ENCODE peak calls at places on chromosome 21, in nine cellular contexts. B is transverse colon; A is tibial artery; U is left ventricle myocardium inferior; E is effector memory CD4-positive, alpha-beta T cell; Z is neural progenitor cell; N is CD8-positive, alpha-beta T cell; L is GM23338; J is dorsolateral prefrontal cortex. R is an unnamed sample.

GRCh38 chr21:46322351-46323226 is 1.1 kb downstream of the C21orf58 start:
- DNase-seq in N (no peak), B (no peak), E (no peak), A (no peak), Z (peak; percentile 47), U (no peak), L (peak; percentile 45), J (no peak), R (no peak)

GRCh38 chr21:28487455-28488070 is 505.1 kb downstream of the LTN1 start:
- DNase-seq in Z (no peak), J (no peak), L (no peak), A (no peak), B (no peak), U (no peak), N (no peak), E (no peak), R (no peak)

GRCh38 chr21:42733037-42733632 is 79.7 kb downstream of the PDE9A start:
- DNase-seq in L (peak; percentile 28), B (peak; percentile 11), U (no peak), J (no peak), N (no peak), E (no peak), Z (no peak), A (no peak), R (no peak)

GRCh38 chr21:20627594-20627993 is 370.6 kb upstream of the NCAM2 start:
- DNase-seq in Z (no peak), E (no peak), L (peak; percentile 62), A (no peak), U (no peak), N (no peak), J (no peak), B (no peak), R (no peak)

GRCh38 chr21:19076031-19076430 is 672.4 kb upstream of the TMPRSS15 start:
- DNase-seq in J (no peak), N (no peak), E (no peak), Z (no peak), A (no peak), U (no peak), B (no peak), L (peak; percentile 63), R (no peak)

GRCh38 chr21:29078884-29079765 is 5.7 kb upstream of the CCT8 start:
- DNase-seq in J (no peak), N (peak; percentile 21), Z (no peak), B (no peak), L (no peak), E (no peak), A (no peak), U (no peak), R (no peak)

GRCh38 chr21:17607684-17608083 is 5.0 kb downstream of the BTG3 start:
- DNase-seq in J (no peak), N (no peak), B (no peak), E (no peak), U (no peak), A (no peak), Z (no peak), L (no peak), R (no peak)

GRCh38 chr21:45513741-45514310 is 28.4 kb downstream of the SLC19A1 start:
- DNase-seq in U (peak; percentile 14), N (no peak), E (no peak), A (no peak), J (no peak), Z (no peak), L (no peak), B (no peak), R (no peak)

GRCh38 chr21:45152265-45152746 is 77.9 kb downstream of the ADARB1 start:
- DNase-seq in B (peak; percentile 50), N (peak; percentile 73), L (peak; percentile 60), A (no peak), U (peak; percentile 33), Z (peak; percentile 77), J (no peak), E (peak; percentile 37), R (peak; percentile 66)

GRCh38 chr21:17295997-17296396 is 216.8 kb upstream of the CXADR start:
- DNase-seq in N (no peak), Z (no peak), E (no peak), L (no peak), A (no peak), B (no peak), U (no peak), J (no peak), R (no peak)

GRCh38 chr21:41903559-41904351 is 24.6 kb upstream of the PRDM15 start:
- DNase-seq in J (no peak), Z (no peak), A (no peak), N (no peak), L (no peak), E (no peak), B (no peak), U (no peak), R (peak; percentile 46)

GRCh38 chr21:42581676-42582371 is 68.2 kb downstream of the SLC37A1 start:
- DNase-seq in E (no peak), L (no peak), U (no peak), B (peak; percentile 4), Z (no peak), N (no peak), J (no peak), A (no peak), R (peak; percentile 50)

GRCh38 chr21:45516071-45516670 is 26.1 kb downstream of the SLC19A1 start:
- DNase-seq in A (no peak), N (no peak), Z (no peak), B (no peak), J (no peak), L (no peak), E (no peak), U (peak; percentile 13), R (no peak)

GRCh38 chr21:41506005-41506404 is 2.0 kb downstream of the TMPRSS2 start:
- DNase-seq in E (no peak), L (no peak), B (no peak), Z (no peak), A (no peak), J (no peak), N (no peak), U (no peak), R (no peak)

GRCh38 chr21:39136711-39137110 is 46.5 kb downstream of the PSMG1 start:
- DNase-seq in B (no peak), A (no peak), E (no peak), J (no peak), N (no peak), L (no peak), Z (no peak), U (no peak), R (no peak)

DNA sequence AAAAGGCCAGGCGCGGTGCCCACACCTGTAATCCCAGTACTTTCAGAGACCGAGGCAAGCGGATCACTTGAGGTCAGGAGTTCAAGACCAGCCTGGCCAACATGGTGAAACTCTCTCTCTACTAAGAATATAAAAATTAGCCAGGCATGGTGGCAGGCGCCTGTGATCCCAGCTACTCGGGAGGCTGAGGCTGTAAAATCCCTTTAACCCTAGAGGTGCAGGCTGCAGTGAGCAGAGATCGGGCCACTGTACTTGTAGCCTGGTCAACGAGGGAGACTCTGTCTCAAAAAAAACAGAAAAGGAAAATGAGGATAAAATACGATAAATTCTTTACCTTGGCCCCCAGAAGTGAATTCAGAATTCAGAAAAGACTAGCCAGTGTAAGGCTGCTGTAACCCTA is 1.6 kb downstream of the TMEM50B start:
- DNase-seq in A (no peak), L (no peak), B (no peak), E (no peak), U (no peak), N (no peak), J (no peak), Z (no peak), R (no peak)
- H3K27ac ChIP-seq in A (peak overlapping the region; percentile 84), L (no peak overlapping the region), B (peak overlapping the region; percentile 100), E (peak overlapping the region; percentile 94), U (peak overlapping the region; percentile 100), N (peak overlapping the region; percentile 87), J (no peak overlapping the region), Z (no peak overlapping the region), R (peak overlapping the region; percentile 98)

DNA sequence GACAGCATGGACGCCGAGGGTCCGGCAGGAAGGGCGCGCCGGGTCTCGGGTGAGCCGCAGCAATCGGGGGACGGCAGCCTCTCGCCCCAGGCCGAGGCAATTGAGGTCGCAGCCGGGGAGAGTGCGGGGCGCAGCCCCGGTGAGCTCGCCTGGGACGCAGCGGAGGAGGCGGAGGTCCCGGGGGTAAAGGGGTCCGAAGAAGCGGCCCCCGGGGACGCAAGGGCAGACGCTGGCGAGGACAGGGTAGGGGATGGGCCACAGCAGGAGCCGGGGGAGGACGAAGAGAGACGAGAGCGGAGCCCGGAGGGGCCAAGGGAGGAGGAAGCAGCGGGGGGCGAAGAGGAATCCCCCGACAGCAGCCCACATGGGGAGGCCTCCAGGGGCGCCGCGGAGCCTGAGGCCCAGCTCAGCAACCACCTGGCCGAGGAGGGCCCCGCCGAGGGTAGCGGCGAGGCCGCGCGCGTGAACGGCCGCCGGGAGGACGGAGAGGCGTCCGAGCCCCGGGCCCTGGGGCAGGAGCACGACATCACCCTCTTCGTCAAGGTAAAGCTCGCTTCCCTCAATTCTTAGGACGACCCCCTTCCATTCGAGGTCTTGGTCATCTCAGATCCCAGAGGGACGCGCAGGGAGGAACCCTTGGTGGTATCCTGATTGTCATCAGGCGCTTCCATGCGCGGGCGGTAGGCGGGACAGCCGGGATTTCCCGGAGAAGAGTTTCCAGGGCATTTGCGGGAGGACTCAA is 1.6 kb downstream of the CLIC6 start:
- DNase-seq in A (peak; percentile 33), J (no peak), N (no peak), E (no peak), B (peak; percentile 29), L (peak; percentile 70), U (no peak), Z (peak; percentile 57), R (no peak)
- H3K4me3 ChIP-seq in A (peak overlapping the region; percentile 50), J (peak overlapping the region; percentile 38), N (peak overlapping the region; percentile 46), E (peak overlapping the region; percentile 39), B (peak overlapping the region; percentile 50), L (peak overlapping the region; percentile 76), U (peak overlapping the region; percentile 70), Z (peak overlapping the region; percentile 65), R (peak overlapping the region; percentile 73)

DNA sequence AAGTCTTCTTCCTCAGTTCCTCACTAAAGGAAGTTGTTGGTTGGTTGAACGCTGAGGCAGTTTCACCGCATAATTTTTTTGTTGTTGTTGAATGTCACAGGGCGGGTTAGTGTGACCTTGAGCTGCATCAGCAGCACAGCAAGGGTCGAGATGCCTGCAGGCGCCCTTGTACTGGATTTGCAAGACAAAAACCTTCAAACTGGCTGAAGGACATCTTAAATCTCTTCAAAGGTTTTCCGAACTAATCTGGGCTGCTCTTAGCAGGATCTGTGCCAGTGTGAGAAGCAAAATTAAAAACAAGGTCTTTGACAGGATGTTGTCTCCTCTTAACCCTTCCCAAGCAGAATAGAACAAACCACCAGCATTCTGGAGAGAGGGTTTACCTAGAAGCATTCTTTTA is 59.4 kb downstream of the NRIP1 start:
- DNase-seq in J (no peak), U (no peak), E (no peak), N (peak; percentile 12), L (peak; percentile 88), A (no peak), Z (peak; percentile 26), B (no peak), R (no peak)
- H3K27ac ChIP-seq in J (no peak overlapping the region), U (peak overlapping the region; percentile 49), E (no peak overlapping the region), N (peak overlapping the region; percentile 2), L (no peak overlapping the region), A (no peak overlapping the region), Z (no peak overlapping the region), B (peak overlapping the region; percentile 25), R (no peak overlapping the region)

GRCh38 chr21:36323032-36323431 is 3.0 kb downstream of the MORC3 start:
- DNase-seq in U (no peak), N (no peak), L (no peak), Z (no peak), J (no peak), A (no peak), E (no peak), B (no peak), R (no peak)
- H3K4me3 ChIP-seq in U (peak overlapping the region; percentile 86), N (no peak overlapping the region), L (no peak overlapping the region), Z (no peak overlapping the region), J (no peak overlapping the region), A (no peak overlapping the region), E (no peak overlapping the region), B (no peak overlapping the region), R (no peak overlapping the region)

R was measured in coronary artery.